ENCODE peak calls at places on chromosome 6, in four cellular contexts. O is mesenchymal stem cell, Q is H1, A is IMR-90. S is an unnamed sample.

GRCh38 chr6:168238159-168238887 is 81.3 kb downstream of the DACT2 start:
- DNase-seq in A (no peak), O (no peak), Q (no peak), S (no peak)

GRCh38 chr6:125393449-125393858 is 91.7 kb upstream of the HDDC2 start:
- DNase-seq in Q (no peak), O (peak), A (no peak), S (no peak)

GRCh38 chr6:142794424-142794823 is 150.6 kb downstream of the HIVEP2 start:
- DNase-seq in Q (no peak), O (no peak), A (no peak), S (no peak)

GRCh38 chr6:28922841-28923317 is 906 bp downstream of the TRIM27 start:
- DNase-seq in A (peak), Q (peak), O (peak), S (no peak)

GRCh38 chr6:167827062-167827587 is 414 bp downstream of the AFDN start:
- DNase-seq in O (no peak), Q (peak), A (no peak), S (peak)

GRCh38 chr6:100538086-100538485 is 73.4 kb upstream of the SIM1 start:
- DNase-seq in Q (no peak), A (no peak), O (peak), S (no peak)

GRCh38 chr6:81753709-81754678 is 1.5 kb upstream of the TENT5A start:
- DNase-seq in A (peak), O (peak), Q (peak), S (peak)

GRCh38 chr6:29751480-29751879 is 28.2 kb downstream of the HLA-F start:
- DNase-seq in A (no peak), O (no peak), Q (no peak), S (no peak)

GRCh38 chr6:51526049-51526448 is 561.4 kb downstream of the PKHD1 start:
- DNase-seq in O (no peak), A (no peak), Q (no peak), S (no peak)

GRCh38 chr6:128071212-128071611 is 170.4 kb upstream of the THEMIS start:
- DNase-seq in O (no peak), Q (no peak), A (no peak), S (no peak)

GRCh38 chr6:12645941-12646340 is 70.6 kb upstream of the PHACTR1 start:
- DNase-seq in O (no peak), A (peak), Q (no peak), S (no peak)

GRCh38 chr6:2536451-2536850 is 214.3 kb downstream of the MYLK4 start:
- DNase-seq in Q (no peak), O (no peak), A (no peak), S (no peak)

GRCh38 chr6:131949909-131950766 is 1.0 kb downstream of the CCN2 start:
- DNase-seq in Q (peak), A (peak), O (peak), S (peak)

GRCh38 chr6:114253431-114253830 is 89.4 kb downstream of the HS3ST5 start:
- DNase-seq in O (no peak), A (no peak), Q (no peak), S (no peak)

GRCh38 chr6:129500958-129501381 is 209.0 kb downstream of the ARHGAP18 start:
- DNase-seq in A (peak), Q (no peak), O (peak), S (no peak)

GRCh38 chr6:11609324-11610071 is 71.9 kb downstream of the TMEM170B start:
- DNase-seq in Q (no peak), A (peak), O (peak), S (no peak)

GRCh38 chr6:86203044-86203443 is 560.4 kb upstream of the SYNCRIP start:
- DNase-seq in Q (no peak), A (no peak), O (no peak), S (no peak)

GRCh38 chr6:118771253-118771652 is 119.9 kb upstream of the CEP85L start:
- DNase-seq in Q (no peak), A (no peak), O (no peak), S (no peak)

GRCh38 chr6:23174781-23175361 is 605.5 kb downstream of the HDGFL1 start:
- DNase-seq in A (peak), Q (no peak), O (peak), S (no peak)

GRCh38 chr6:3804981-3805380 is 44.2 kb upstream of the FAM50B start:
- DNase-seq in A (no peak), Q (no peak), O (no peak), S (no peak)

GRCh38 chr6:81834141-81834621 is 81.7 kb upstream of the TENT5A start:
- DNase-seq in A (peak), O (peak), Q (no peak), S (no peak)

GRCh38 chr6:129502261-129502660 is 207.7 kb downstream of the ARHGAP18 start:
- DNase-seq in Q (no peak), A (peak), O (no peak), S (no peak)

GRCh38 chr6:53998293-53998692 is 113.0 kb upstream of the MLIP start:
- DNase-seq in O (no peak), A (no peak), Q (no peak), S (no peak)

GRCh38 chr6:157760589-157761330 is 62.3 kb upstream of the SNX9 start:
- DNase-seq in Q (no peak), A (peak), O (peak), S (no peak)

GRCh38 chr6:148221580-148221979 is 121.1 kb upstream of the SASH1 start:
- DNase-seq in O (peak), A (peak), Q (no peak), S (no peak)

GRCh38 chr6:15894973-15895858 is 232.4 kb upstream of the DTNBP1 start:
- DNase-seq in Q (no peak), A (no peak), O (no peak), S (no peak)

GRCh38 chr6:85600713-85601313 is 7.2 kb upstream of the SNX14 start:
- DNase-seq in O (no peak), Q (no peak), A (no peak), S (no peak)

GRCh38 chr6:97462944-97463343 is 179.9 kb upstream of the MMS22L start:
- DNase-seq in A (no peak), Q (no peak), O (no peak), S (no peak)

GRCh38 chr6:17869010-17869752 is 118.3 kb downstream of the KIF13A start:
- DNase-seq in O (peak), Q (no peak), A (peak), S (no peak)

GRCh38 chr6:53033764-53034163 is 31.4 kb upstream of the FBXO9 start:
- DNase-seq in O (peak), Q (no peak), A (peak), S (no peak)

GRCh38 chr6:24394061-24394460 is 8.7 kb upstream of the MRS2 start:
- DNase-seq in Q (no peak), O (no peak), A (no peak), S (no peak)

GRCh38 chr6:137019476-137020272 is 25.1 kb downstream of the IL20RA start:
- DNase-seq in A (no peak), Q (no peak), O (no peak), S (no peak)

GRCh38 chr6:137013031-137013430 is 31.7 kb downstream of the IL20RA start:
- DNase-seq in O (no peak), Q (no peak), A (no peak), S (no peak)

GRCh38 chr6:137013738-137014602 is 30.8 kb downstream of the IL20RA start:
- DNase-seq in O (peak), Q (no peak), A (peak), S (no peak)

GRCh38 chr6:137015943-137016342 is 28.8 kb downstream of the IL20RA start:
- DNase-seq in Q (no peak), A (no peak), O (no peak), S (no peak)

GRCh38 chr6:137016366-137016765 is 28.4 kb downstream of the IL20RA start:
- DNase-seq in O (peak), A (peak), Q (no peak), S (no peak)
- H2AK5ac ChIP-seq in O (no peak), A (no peak), Q (no peak), S (no peak)

DNA sequence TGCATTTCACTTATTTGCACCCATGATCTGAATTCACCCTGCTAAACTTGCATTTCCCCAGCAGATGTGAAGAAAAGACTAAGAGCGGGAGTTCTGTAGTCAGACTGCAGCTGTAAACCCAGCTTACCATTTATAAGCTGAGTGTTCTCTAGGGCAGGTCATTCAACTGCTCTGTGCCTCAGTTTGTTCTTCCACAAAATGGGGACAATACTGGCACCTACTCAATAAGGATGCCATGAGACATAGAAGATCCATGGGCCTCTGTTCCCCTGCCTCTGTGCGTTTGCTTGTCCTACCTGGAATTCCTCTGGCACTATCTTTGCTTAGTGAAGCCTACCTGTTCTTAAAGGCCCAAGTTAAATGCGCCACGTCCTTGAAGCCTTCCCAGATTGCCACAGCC is 12.2 kb upstream of the MDFI start:
- DNase-seq in A (no peak), O (no peak), Q (no peak), S (no peak)
- H3K14ac ChIP-seq in A (no peak), O (no peak), Q (no peak), S (no peak)

DNA sequence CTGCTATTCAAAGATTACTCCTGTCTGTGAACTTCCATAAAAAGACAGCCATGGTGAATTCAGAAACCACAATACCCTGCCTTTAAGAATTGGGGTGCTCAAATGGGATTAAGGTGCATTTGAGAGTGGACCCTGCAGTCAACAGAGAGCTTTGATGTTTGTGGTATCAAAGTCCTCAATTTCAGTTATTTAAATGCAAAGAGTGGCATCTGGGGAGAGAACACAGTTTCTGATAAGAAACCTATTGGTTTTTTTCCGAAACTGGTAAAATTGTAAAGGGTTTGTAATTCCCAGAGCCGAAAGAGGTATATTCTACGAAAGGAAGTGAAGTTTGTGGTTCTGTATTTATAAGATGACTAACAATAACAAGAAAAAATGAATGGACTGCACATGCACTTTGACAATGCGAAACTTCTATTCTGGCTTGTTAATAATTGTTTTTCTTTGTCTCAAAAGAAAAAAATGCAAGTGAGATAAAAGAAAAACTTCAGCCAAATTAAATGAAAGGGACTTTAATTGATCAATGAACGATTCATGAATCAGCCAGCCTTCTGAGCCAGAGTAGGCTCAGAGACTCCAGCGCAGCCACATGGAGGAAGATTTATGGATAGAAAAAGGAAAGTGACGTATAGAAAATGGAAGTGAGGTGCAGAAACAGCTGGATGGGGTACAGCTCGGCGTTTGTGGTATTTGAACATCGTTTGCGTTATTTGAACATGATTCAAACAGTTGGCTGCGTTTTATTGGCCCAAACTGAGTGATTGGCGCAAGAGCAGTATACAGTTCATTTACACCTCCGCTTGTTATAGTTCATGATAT is 70.5 kb upstream of the DUSP22 start:
- DNase-seq in O (no peak), A (peak), Q (no peak), S (no peak)
- H3K4me2 ChIP-seq in O (peak), A (peak), Q (no peak), S (no peak)

GRCh38 chr6:47672816-47673215 is 25.6 kb upstream of the ADGRF4 start:
- DNase-seq in A (no peak), Q (no peak), O (no peak), S (no peak)
- H2AK5ac ChIP-seq in A (no peak), Q (no peak), O (no peak), S (no peak)